ENCODE peak calls at places on chromosomes 13 and 19, in four cellular contexts. One of them, this sample, is unnamed.

GRCh38 chr13:62356977-62357376 is 941.3 kb upstream of the PCDH20 start:
- DNase-seq in adrenal gland: no peak
- DNase-seq in stimulated activated CD8-positive, alpha-beta memory T cell treated with anti-CD3 and anti-CD28 coated beads, Interleukin-7, amount 100 ng/mL, for 1 hour: no peak
- DNase-seq in NCI-H1105 treated with DMSO at 0.1 percent for 48 hours: no peak
- DNase-seq in this sample: no peak

GRCh38 chr19:39390460-39390758 is 497 bp downstream of the PAF1 start:
- DNase-seq in adrenal gland: peak
- DNase-seq in stimulated activated CD8-positive, alpha-beta memory T cell treated with anti-CD3 and anti-CD28 coated beads, Interleukin-7, amount 100 ng/mL, for 1 hour: peak
- DNase-seq in NCI-H1105 treated with DMSO at 0.1 percent for 48 hours: no peak
- DNase-seq in this sample: peak

GRCh38 chr19:54470991-54471782 is 1.9 kb downstream of the CDC42EP5 start:
- DNase-seq in adrenal gland: peak
- DNase-seq in stimulated activated CD8-positive, alpha-beta memory T cell treated with anti-CD3 and anti-CD28 coated beads, Interleukin-7, amount 100 ng/mL, for 1 hour: no peak
- DNase-seq in NCI-H1105 treated with DMSO at 0.1 percent for 48 hours: no peak
- DNase-seq in this sample: no peak

GRCh38 chr13:106466691-106467405 is 68.6 kb downstream of the EFNB2 start:
- DNase-seq in adrenal gland: no peak
- DNase-seq in stimulated activated CD8-positive, alpha-beta memory T cell treated with anti-CD3 and anti-CD28 coated beads, Interleukin-7, amount 100 ng/mL, for 1 hour: no peak
- DNase-seq in NCI-H1105 treated with DMSO at 0.1 percent for 48 hours: no peak
- DNase-seq in this sample: no peak

GRCh38 chr19:54165222-54165621 is 5.7 kb upstream of the LENG1 start:
- DNase-seq in adrenal gland: peak
- DNase-seq in stimulated activated CD8-positive, alpha-beta memory T cell treated with anti-CD3 and anti-CD28 coated beads, Interleukin-7, amount 100 ng/mL, for 1 hour: no peak
- DNase-seq in NCI-H1105 treated with DMSO at 0.1 percent for 48 hours: no peak
- DNase-seq in this sample: no peak

GRCh38 chr19:18558202-18558555 is 509 bp downstream of the KXD1 start:
- DNase-seq in adrenal gland: no peak
- DNase-seq in stimulated activated CD8-positive, alpha-beta memory T cell treated with anti-CD3 and anti-CD28 coated beads, Interleukin-7, amount 100 ng/mL, for 1 hour: no peak
- DNase-seq in NCI-H1105 treated with DMSO at 0.1 percent for 48 hours: no peak
- DNase-seq in this sample: no peak

GRCh38 chr19:1181606-1182005 is 7.5 kb upstream of the SBNO2 start:
- DNase-seq in adrenal gland: no peak
- DNase-seq in stimulated activated CD8-positive, alpha-beta memory T cell treated with anti-CD3 and anti-CD28 coated beads, Interleukin-7, amount 100 ng/mL, for 1 hour: no peak
- DNase-seq in NCI-H1105 treated with DMSO at 0.1 percent for 48 hours: no peak
- DNase-seq in this sample: no peak

GRCh38 chr19:45782162-45782623 is at the start of gene DMPK:
- DNase-seq in adrenal gland: peak
- DNase-seq in stimulated activated CD8-positive, alpha-beta memory T cell treated with anti-CD3 and anti-CD28 coated beads, Interleukin-7, amount 100 ng/mL, for 1 hour: no peak
- DNase-seq in NCI-H1105 treated with DMSO at 0.1 percent for 48 hours: no peak
- DNase-seq in this sample: no peak

GRCh38 chr19:41969196-41969595 is 10.1 kb upstream of the RABAC1 start:
- DNase-seq in adrenal gland: no peak
- DNase-seq in stimulated activated CD8-positive, alpha-beta memory T cell treated with anti-CD3 and anti-CD28 coated beads, Interleukin-7, amount 100 ng/mL, for 1 hour: no peak
- DNase-seq in NCI-H1105 treated with DMSO at 0.1 percent for 48 hours: no peak
- DNase-seq in this sample: no peak

GRCh38 chr13:39297664-39298171 is 259.5 kb downstream of the NHLRC3 start:
- DNase-seq in adrenal gland: no peak
- DNase-seq in stimulated activated CD8-positive, alpha-beta memory T cell treated with anti-CD3 and anti-CD28 coated beads, Interleukin-7, amount 100 ng/mL, for 1 hour: no peak
- DNase-seq in NCI-H1105 treated with DMSO at 0.1 percent for 48 hours: no peak
- DNase-seq in this sample: no peak

GRCh38 chr13:108360139-108360538 is 90.6 kb downstream of the TNFSF13B start:
- DNase-seq in adrenal gland: no peak
- DNase-seq in stimulated activated CD8-positive, alpha-beta memory T cell treated with anti-CD3 and anti-CD28 coated beads, Interleukin-7, amount 100 ng/mL, for 1 hour: no peak
- DNase-seq in NCI-H1105 treated with DMSO at 0.1 percent for 48 hours: no peak
- DNase-seq in this sample: no peak

GRCh38 chr13:94088742-94089141 is 390.7 kb downstream of the DCT start:
- DNase-seq in adrenal gland: no peak
- DNase-seq in stimulated activated CD8-positive, alpha-beta memory T cell treated with anti-CD3 and anti-CD28 coated beads, Interleukin-7, amount 100 ng/mL, for 1 hour: no peak
- DNase-seq in NCI-H1105 treated with DMSO at 0.1 percent for 48 hours: no peak
- DNase-seq in this sample: no peak

GRCh38 chr13:75843033-75843432 is 206.9 kb downstream of the LMO7 start:
- DNase-seq in adrenal gland: no peak
- DNase-seq in stimulated activated CD8-positive, alpha-beta memory T cell treated with anti-CD3 and anti-CD28 coated beads, Interleukin-7, amount 100 ng/mL, for 1 hour: no peak
- DNase-seq in NCI-H1105 treated with DMSO at 0.1 percent for 48 hours: no peak
- DNase-seq in this sample: no peak

GRCh38 chr19:10800488-10800887 is 35.5 kb downstream of the TMED1 start:
- DNase-seq in adrenal gland: peak
- DNase-seq in stimulated activated CD8-positive, alpha-beta memory T cell treated with anti-CD3 and anti-CD28 coated beads, Interleukin-7, amount 100 ng/mL, for 1 hour: no peak
- DNase-seq in NCI-H1105 treated with DMSO at 0.1 percent for 48 hours: no peak
- DNase-seq in this sample: no peak